ENCODE peak calls at places on chromosomes 2 and 18, in ten cellular contexts. A is lower lobe of right lung, Q is A172, P is NT2/D1, T is IMR-90, G is NCI-H1105 treated with DMSO at 0.1 percent for 48 hours, D is choroid plexus epithelial cell, U is GM12891, R is hippocampal formation, H is amniotic stem cell. Z is an unnamed sample.

GRCh38 chr2:64609229-64609994 is 44.3 kb downstream of the SERTAD2 start:
- DNase-seq in Q (no peak), A (peak), P (no peak), R (peak), G (no peak), H (no peak), T (peak), D (peak), U (peak), Z (peak)

GRCh38 chr2:102226612-102227351 is 40.0 kb downstream of the IL1RL2 start:
- DNase-seq in H (no peak), D (peak), P (no peak), Q (peak), T (peak), R (peak), A (no peak), U (no peak), G (peak), Z (no peak)

GRCh38 chr2:218257390-218257981 is 3.3 kb upstream of the GPBAR1 start:
- DNase-seq in T (no peak), D (peak), H (no peak), Q (peak), R (no peak), U (peak), A (peak), P (peak), G (no peak), Z (peak)

GRCh38 chr2:177888581-177888980 is 184.0 kb downstream of the PDE11A start:
- DNase-seq in U (no peak), A (no peak), R (no peak), G (peak), Q (no peak), D (no peak), H (no peak), T (no peak), P (no peak), Z (no peak)

GRCh38 chr18:7618821-7619410 is 51.8 kb downstream of the PTPRM start:
- DNase-seq in U (no peak), H (no peak), T (no peak), G (no peak), Q (no peak), P (no peak), A (no peak), R (no peak), D (no peak), Z (no peak)

GRCh38 chr2:96157649-96158553 is 12.7 kb upstream of the DUSP2 start:
- DNase-seq in U (peak), G (no peak), D (peak), T (no peak), R (no peak), P (no peak), Q (no peak), A (peak), H (no peak), Z (no peak)

GRCh38 chr2:190179754-190180312 is 117.3 kb upstream of the MSTN start:
- DNase-seq in A (no peak), G (no peak), D (no peak), P (no peak), Q (no peak), U (no peak), T (no peak), R (no peak), H (no peak), Z (no peak)

GRCh38 chr2:85714841-85715240 is 20.7 kb downstream of the GNLY start:
- DNase-seq in U (no peak), D (no peak), Q (no peak), H (no peak), P (no peak), R (no peak), G (no peak), A (no peak), T (no peak), Z (no peak)

GRCh38 chr2:134410831-134411231 is 157.0 kb downstream of the MGAT5 start:
- DNase-seq in T (peak), U (no peak), A (no peak), D (peak), H (no peak), Q (peak), R (peak), G (no peak), P (no peak), Z (no peak)

GRCh38 chr2:174012347-174013309 is 47.5 kb upstream of the SP3 start:
- DNase-seq in R (peak), H (no peak), Q (no peak), T (no peak), U (peak), P (no peak), A (peak), G (no peak), D (peak), Z (no peak)

GRCh38 chr18:8603663-8604520 is 5.3 kb upstream of the RAB12 start:
- DNase-seq in T (no peak), D (peak), Q (no peak), U (no peak), H (no peak), A (no peak), P (no peak), G (no peak), R (no peak), Z (no peak)

GRCh38 chr2:236022128-236022527 is 146.1 kb downstream of the GBX2 start:
- DNase-seq in H (no peak), Q (no peak), D (no peak), T (no peak), R (no peak), P (no peak), A (no peak), G (no peak), U (no peak), Z (no peak)

GRCh38 chr2:57084697-57085281 is 901.0 kb downstream of the CCDC85A start:
- DNase-seq in T (no peak), A (no peak), P (no peak), Q (no peak), G (no peak), U (no peak), R (no peak), D (no peak), H (no peak), Z (no peak)